ENCODE peak calls at places on chromosome 16, in ten cellular contexts. One of them, this sample, is unnamed.

GRCh38 chr16:55490301-55490700 is 11.3 kb downstream of the MMP2 start:
- DNase-seq in activated CD8-positive, alpha-beta memory T cell treated with anti-CD3 and anti-CD28 coated beads for 48 hours: no peak
- DNase-seq in GM10248: no peak
- DNase-seq in NCI-H2081 treated with DMSO at 0.1 percent for 48 hours: no peak
- DNase-seq in CMK: no peak
- DNase-seq in cardiac fibroblast: no peak
- DNase-seq in GM13977: no peak
- DNase-seq in PC-3: no peak
- DNase-seq in brain microvascular endothelial cell: no peak
- DNase-seq in myocyte: no peak
- DNase-seq in this sample: no peak

GRCh38 chr16:70490261-70490660 is 33.1 kb downstream of the COG4 start:
- DNase-seq in activated CD8-positive, alpha-beta memory T cell treated with anti-CD3 and anti-CD28 coated beads for 48 hours: no peak
- DNase-seq in GM10248: no peak
- DNase-seq in NCI-H2081 treated with DMSO at 0.1 percent for 48 hours: no peak
- DNase-seq in CMK: no peak
- DNase-seq in cardiac fibroblast: no peak
- DNase-seq in GM13977: no peak
- DNase-seq in PC-3: no peak
- DNase-seq in brain microvascular endothelial cell: no peak
- DNase-seq in myocyte: peak; percentile 80
- DNase-seq in this sample: no peak

GRCh38 chr16:5235119-5235518 is 137.5 kb upstream of the EEF2KMT start:
- DNase-seq in activated CD8-positive, alpha-beta memory T cell treated with anti-CD3 and anti-CD28 coated beads for 48 hours: no peak
- DNase-seq in GM10248: no peak
- DNase-seq in NCI-H2081 treated with DMSO at 0.1 percent for 48 hours: no peak
- DNase-seq in CMK: no peak
- DNase-seq in cardiac fibroblast: no peak
- DNase-seq in GM13977: no peak
- DNase-seq in PC-3: no peak
- DNase-seq in brain microvascular endothelial cell: no peak
- DNase-seq in myocyte: no peak
- DNase-seq in this sample: no peak

GRCh38 chr16:15993128-15993527 is 43.7 kb downstream of the ABCC1 start:
- DNase-seq in activated CD8-positive, alpha-beta memory T cell treated with anti-CD3 and anti-CD28 coated beads for 48 hours: no peak
- DNase-seq in GM10248: no peak
- DNase-seq in NCI-H2081 treated with DMSO at 0.1 percent for 48 hours: no peak
- DNase-seq in CMK: no peak
- DNase-seq in cardiac fibroblast: no peak
- DNase-seq in GM13977: no peak
- DNase-seq in PC-3: no peak
- DNase-seq in brain microvascular endothelial cell: no peak
- DNase-seq in myocyte: no peak
- DNase-seq in this sample: no peak

GRCh38 chr16:87780385-87780989 is 14.7 kb upstream of the KLHDC4 start:
- DNase-seq in activated CD8-positive, alpha-beta memory T cell treated with anti-CD3 and anti-CD28 coated beads for 48 hours: peak; percentile 15
- DNase-seq in GM10248: peak; percentile 59
- DNase-seq in NCI-H2081 treated with DMSO at 0.1 percent for 48 hours: peak; percentile 71
- DNase-seq in CMK: peak; percentile 97
- DNase-seq in cardiac fibroblast: peak; percentile 57
- DNase-seq in GM13977: peak; percentile 65
- DNase-seq in PC-3: no peak
- DNase-seq in brain microvascular endothelial cell: peak; percentile 52
- DNase-seq in myocyte: no peak
- DNase-seq in this sample: peak; percentile 35

GRCh38 chr16:66549284-66550131 is at the start of gene TK2:
- DNase-seq in activated CD8-positive, alpha-beta memory T cell treated with anti-CD3 and anti-CD28 coated beads for 48 hours: peak; percentile 43
- DNase-seq in GM10248: peak; percentile 81
- DNase-seq in NCI-H2081 treated with DMSO at 0.1 percent for 48 hours: no peak
- DNase-seq in CMK: no peak
- DNase-seq in cardiac fibroblast: peak; percentile 73
- DNase-seq in GM13977: peak; percentile 84
- DNase-seq in PC-3: peak; percentile 30
- DNase-seq in brain microvascular endothelial cell: peak; percentile 62
- DNase-seq in myocyte: peak; percentile 79
- DNase-seq in this sample: peak; percentile 75

GRCh38 chr16:1746693-1747195 is 24.6 kb downstream of the NME3 start:
- DNase-seq in activated CD8-positive, alpha-beta memory T cell treated with anti-CD3 and anti-CD28 coated beads for 48 hours: no peak
- DNase-seq in GM10248: no peak
- DNase-seq in NCI-H2081 treated with DMSO at 0.1 percent for 48 hours: no peak
- DNase-seq in CMK: no peak
- DNase-seq in cardiac fibroblast: peak; percentile 72
- DNase-seq in GM13977: no peak
- DNase-seq in PC-3: no peak
- DNase-seq in brain microvascular endothelial cell: no peak
- DNase-seq in myocyte: peak; percentile 75
- DNase-seq in this sample: no peak

GRCh38 chr16:22903716-22904115 is 89.8 kb downstream of the HS3ST2 start:
- DNase-seq in activated CD8-positive, alpha-beta memory T cell treated with anti-CD3 and anti-CD28 coated beads for 48 hours: no peak
- DNase-seq in GM10248: no peak
- DNase-seq in NCI-H2081 treated with DMSO at 0.1 percent for 48 hours: no peak
- DNase-seq in CMK: no peak
- DNase-seq in cardiac fibroblast: no peak
- DNase-seq in GM13977: no peak
- DNase-seq in PC-3: no peak
- DNase-seq in brain microvascular endothelial cell: no peak
- DNase-seq in myocyte: no peak
- DNase-seq in this sample: no peak

GRCh38 chr16:3536851-3537250 is 36.0 kb downstream of the CLUAP1 start:
- DNase-seq in activated CD8-positive, alpha-beta memory T cell treated with anti-CD3 and anti-CD28 coated beads for 48 hours: no peak
- DNase-seq in GM10248: no peak
- DNase-seq in NCI-H2081 treated with DMSO at 0.1 percent for 48 hours: no peak
- DNase-seq in CMK: no peak
- DNase-seq in cardiac fibroblast: no peak
- DNase-seq in GM13977: no peak
- DNase-seq in PC-3: no peak
- DNase-seq in brain microvascular endothelial cell: no peak
- DNase-seq in myocyte: peak; percentile 28
- DNase-seq in this sample: peak; percentile 5

GRCh38 chr16:86198201-86199118 is 299.5 kb downstream of the IRF8 start:
- DNase-seq in activated CD8-positive, alpha-beta memory T cell treated with anti-CD3 and anti-CD28 coated beads for 48 hours: no peak
- DNase-seq in GM10248: no peak
- DNase-seq in NCI-H2081 treated with DMSO at 0.1 percent for 48 hours: no peak
- DNase-seq in CMK: no peak
- DNase-seq in cardiac fibroblast: no peak
- DNase-seq in GM13977: no peak
- DNase-seq in PC-3: no peak
- DNase-seq in brain microvascular endothelial cell: no peak
- DNase-seq in myocyte: no peak
- DNase-seq in this sample: no peak

GRCh38 chr16:72961115-72961832 is 86.7 kb downstream of the ZFHX3 start:
- DNase-seq in activated CD8-positive, alpha-beta memory T cell treated with anti-CD3 and anti-CD28 coated beads for 48 hours: no peak
- DNase-seq in GM10248: no peak
- DNase-seq in NCI-H2081 treated with DMSO at 0.1 percent for 48 hours: peak; percentile 43
- DNase-seq in CMK: no peak
- DNase-seq in cardiac fibroblast: peak; percentile 39
- DNase-seq in GM13977: no peak
- DNase-seq in PC-3: peak; percentile 25
- DNase-seq in brain microvascular endothelial cell: peak; percentile 31
- DNase-seq in myocyte: peak; percentile 98
- DNase-seq in this sample: no peak

GRCh38 chr16:78606572-78606971 is 507.1 kb downstream of the WWOX start:
- DNase-seq in activated CD8-positive, alpha-beta memory T cell treated with anti-CD3 and anti-CD28 coated beads for 48 hours: no peak
- DNase-seq in GM10248: no peak
- DNase-seq in NCI-H2081 treated with DMSO at 0.1 percent for 48 hours: no peak
- DNase-seq in CMK: no peak
- DNase-seq in cardiac fibroblast: no peak
- DNase-seq in GM13977: no peak
- DNase-seq in PC-3: no peak
- DNase-seq in brain microvascular endothelial cell: no peak
- DNase-seq in myocyte: no peak
- DNase-seq in this sample: no peak

GRCh38 chr16:64440421-64440831 is 681.4 kb downstream of the CDH11 start:
- DNase-seq in activated CD8-positive, alpha-beta memory T cell treated with anti-CD3 and anti-CD28 coated beads for 48 hours: no peak
- DNase-seq in GM10248: no peak
- DNase-seq in NCI-H2081 treated with DMSO at 0.1 percent for 48 hours: no peak
- DNase-seq in CMK: no peak
- DNase-seq in cardiac fibroblast: peak; percentile 98
- DNase-seq in GM13977: no peak
- DNase-seq in PC-3: peak; percentile 90
- DNase-seq in brain microvascular endothelial cell: peak; percentile 96
- DNase-seq in myocyte: peak; percentile 95
- DNase-seq in this sample: peak; percentile 97

This sample was measured in HCEC 1CT.